ENCODE peak calls at places on chromosomes 2 and 18, in five cellular contexts. W is RPMI7951; E is retina; M is stimulated activated naive CD8-positive, alpha-beta T cell treated with anti-CD3 and anti-CD28 coated beads, Interleukin-15, Interleukin-2, amounts not matched to agents 100 U/mL and 50 U/mL, for 24 hours; X is colonic mucosa. Z is an unnamed sample.
A peak's percentile ranks its signal among the peaks of the same experiment; 100 is the strongest.

GRCh38 chr18:2905802-2906521 is 59.2 kb downstream of the EMILIN2 start:
- DNase-seq in E (peak; percentile 76), X (peak; percentile 81), W (peak; percentile 76), M (peak; percentile 73), Z (no peak)

GRCh38 chr2:65050931-65051330 is 5.3 kb upstream of the CEP68 start:
- DNase-seq in W (peak; percentile 73), M (no peak), E (no peak), X (no peak), Z (no peak)

GRCh38 chr2:37323770-37324535 is 680 bp downstream of the PRKD3 start:
- DNase-seq in W (peak; percentile 37), M (peak; percentile 50), X (peak; percentile 62), E (peak; percentile 82), Z (no peak)

GRCh38 chr2:3641181-3641580 is 16.8 kb upstream of the ALLC start:
- DNase-seq in E (no peak), X (no peak), M (no peak), W (no peak), Z (no peak)

GRCh38 chr2:98778741-98779483 is 48.0 kb upstream of the MGAT4A start:
- DNase-seq in X (no peak), W (no peak), M (no peak), E (no peak), Z (no peak)

GRCh38 chr2:73239776-73240175 is 5.7 kb downstream of the CCT7 start:
- DNase-seq in E (no peak), W (peak; percentile 35), X (no peak), M (no peak), Z (no peak)

GRCh38 chr2:220144411-220144810 is 517.0 kb downstream of the SLC4A3 start:
- DNase-seq in E (no peak), M (no peak), X (no peak), W (peak; percentile 86), Z (no peak)

GRCh38 chr2:136891100-136891499 is 125.8 kb downstream of the THSD7B start:
- DNase-seq in X (no peak), W (no peak), E (no peak), M (no peak), Z (no peak)

GRCh38 chr2:2271471-2271941 is 59.6 kb downstream of the MYT1L start:
- DNase-seq in X (no peak), W (peak; percentile 80), M (no peak), E (no peak), Z (no peak)

GRCh38 chr18:27606851-27607250 is 421.7 kb upstream of the CHST9 start:
- DNase-seq in X (no peak), M (no peak), W (no peak), E (no peak), Z (no peak)

GRCh38 chr2:236303935-236304334 is 39.7 kb upstream of the ASB18 start:
- DNase-seq in E (no peak), M (no peak), W (no peak), X (no peak), Z (no peak)

GRCh38 chr2:10305254-10305635 is 2.5 kb downstream of the HPCAL1 start:
- DNase-seq in X (no peak), E (no peak), M (peak; percentile 68), W (peak; percentile 89), Z (no peak)

GRCh38 chr18:62715829-62716678 is 713 bp downstream of the PHLPP1 start:
- DNase-seq in E (peak; percentile 78), X (peak; percentile 57), W (peak; percentile 55), M (peak; percentile 63), Z (no peak)

GRCh38 chr2:238409341-238410200 is 17.2 kb upstream of the ASB1 start:
- DNase-seq in M (no peak), E (no peak), X (no peak), W (no peak), Z (no peak)

GRCh38 chr2:10885479-10885863 is 26.3 kb upstream of the KCNF1 start:
- DNase-seq in W (no peak), E (no peak), X (no peak), M (no peak), Z (no peak)

GRCh38 chr2:201661366-201661765 is 18.1 kb upstream of the TMEM237 start:
- DNase-seq in E (no peak), M (no peak), X (no peak), W (no peak), Z (no peak)

GRCh38 chr2:105789745-105790466 is 45.2 kb downstream of the NCK2 start:
- DNase-seq in W (peak; percentile 88), E (no peak), X (no peak), M (peak; percentile 66), Z (no peak)

GRCh38 chr18:22387364-22387763 is 30.4 kb downstream of the CTAGE1 start:
- DNase-seq in X (no peak), W (no peak), M (no peak), E (no peak), Z (no peak)

GRCh38 chr2:37283207-37283606 is 41.4 kb downstream of the PRKD3 start:
- DNase-seq in X (no peak), W (peak; percentile 71), M (no peak), E (no peak), Z (no peak)

GRCh38 chr2:12046641-12047040 is 300.2 kb downstream of the LPIN1 start:
- DNase-seq in W (peak; percentile 94), M (no peak), E (no peak), X (no peak), Z (no peak)

GRCh38 chr2:73859721-73860586 is 31.2 kb downstream of the STAMBP start:
- DNase-seq in W (peak; percentile 89), X (no peak), E (no peak), M (peak; percentile 41), Z (no peak)

GRCh38 chr2:138193416-138194213 is 229.3 kb downstream of the HNMT start:
- DNase-seq in W (no peak), X (no peak), E (no peak), M (no peak), Z (no peak)

GRCh38 chr18:21897811-21898210 is 157.2 kb downstream of the MIB1 start:
- DNase-seq in X (peak; percentile 76), E (peak; percentile 52), M (peak; percentile 38), W (peak; percentile 36), Z (peak; percentile 12)

GRCh38 chr2:85773692-85774091 is 19.9 kb downstream of the ATOH8 start:
- DNase-seq in W (no peak), M (no peak), E (peak; percentile 24), X (no peak), Z (no peak)

GRCh38 chr2:10901160-10901559 is 10.6 kb upstream of the KCNF1 start:
- DNase-seq in W (peak; percentile 91), M (no peak), X (peak; percentile 61), E (no peak), Z (no peak)

GRCh38 chr2:24809316-24810007 is 16.2 kb downstream of the CENPO start:
- DNase-seq in E (no peak), X (no peak), M (no peak), W (no peak), Z (no peak)

GRCh38 chr18:24791736-24792135 is 331.3 kb downstream of the HRH4 start:
- DNase-seq in X (no peak), M (no peak), E (peak; percentile 76), W (no peak), Z (no peak)

GRCh38 chr2:129301431-129301913 is 678.0 kb upstream of the RAB6C start:
- DNase-seq in X (no peak), M (no peak), W (no peak), E (no peak), Z (no peak)

GRCh38 chr2:86079981-86080911 is 25.4 kb downstream of the POLR1A start:
- DNase-seq in X (peak; percentile 83), M (peak; percentile 82), W (peak; percentile 67), E (peak; percentile 58), Z (no peak)

GRCh38 chr2:66553370-66553769 is 118.4 kb downstream of the MEIS1 start:
- DNase-seq in W (no peak), M (no peak), E (no peak), X (no peak), Z (no peak)

GRCh38 chr2:37870829-37871228 is 54.3 kb upstream of the RMDN2 start:
- DNase-seq in W (no peak), E (no peak), X (no peak), M (no peak), Z (no peak)

GRCh38 chr2:179814050-179814449 is 47.4 kb downstream of the ZNF385B start:
- DNase-seq in M (no peak), E (no peak), W (no peak), X (no peak), Z (no peak)

GRCh38 chr2:64615206-64615763 is 38.4 kb downstream of the SERTAD2 start:
- DNase-seq in E (no peak), M (no peak), X (no peak), W (no peak), Z (no peak)

GRCh38 chr2:190528521-190529001 is 6.0 kb downstream of the NEMP2 start:
- DNase-seq in M (no peak), W (no peak), X (no peak), E (no peak), Z (no peak)

GRCh38 chr2:235343869-235344268 is 150.0 kb upstream of the AGAP1 start:
- DNase-seq in M (no peak), E (no peak), W (peak; percentile 68), X (no peak), Z (no peak)

GRCh38 chr2:234136461-234136860 is 86.0 kb downstream of the SPP2 start:
- DNase-seq in X (no peak), E (no peak), M (no peak), W (peak; percentile 71), Z (no peak)

GRCh38 chr2:127199223-127199622 is 20.9 kb downstream of the CYP27C1 start:
- DNase-seq in E (no peak), W (no peak), X (no peak), M (no peak), Z (no peak)